ENCODE peak calls at places on chromosome 20, in nine cellular contexts. One of them, this sample, is unnamed.

GRCh38 chr20:4925842-4926530 is 75.3 kb downstream of the SLC23A2 start:
- DNase-seq in suprapubic skin: no peak
- DNase-seq in HFF-Myc: no peak
- DNase-seq in activated naive CD4-positive, alpha-beta T cell: no peak
- DNase-seq in HepG2: no peak
- DNase-seq in dorsolateral prefrontal cortex: no peak
- DNase-seq in GM23248: peak
- DNase-seq in Caki2: peak
- DNase-seq in stimulated activated CD4-positive, alpha-beta T cell treated with anti-CD3 and anti-CD28 coated beads, Interleukin-12 subunit alpha, Interleukin-12 subunit beta, amount 100 ng/mL, for 4 hours: no peak
- DNase-seq in this sample: no peak

GRCh38 chr20:63498950-63499332 is at the start of gene EEF1A2:
- DNase-seq in suprapubic skin: no peak
- DNase-seq in HFF-Myc: no peak
- DNase-seq in activated naive CD4-positive, alpha-beta T cell: peak
- DNase-seq in HepG2: no peak
- DNase-seq in dorsolateral prefrontal cortex: peak
- DNase-seq in GM23248: peak
- DNase-seq in Caki2: peak
- DNase-seq in stimulated activated CD4-positive, alpha-beta T cell treated with anti-CD3 and anti-CD28 coated beads, Interleukin-12 subunit alpha, Interleukin-12 subunit beta, amount 100 ng/mL, for 4 hours: peak
- DNase-seq in this sample: no peak

GRCh38 chr20:21357851-21358250 is 39.5 kb downstream of the NKX2-4 start:
- DNase-seq in suprapubic skin: no peak
- DNase-seq in HFF-Myc: no peak
- DNase-seq in activated naive CD4-positive, alpha-beta T cell: no peak
- DNase-seq in HepG2: peak
- DNase-seq in dorsolateral prefrontal cortex: no peak
- DNase-seq in GM23248: no peak
- DNase-seq in Caki2: peak
- DNase-seq in stimulated activated CD4-positive, alpha-beta T cell treated with anti-CD3 and anti-CD28 coated beads, Interleukin-12 subunit alpha, Interleukin-12 subunit beta, amount 100 ng/mL, for 4 hours: no peak
- DNase-seq in this sample: no peak

GRCh38 chr20:49435639-49436038 is 46.8 kb downstream of the KCNB1 start:
- DNase-seq in suprapubic skin: no peak
- DNase-seq in HFF-Myc: no peak
- DNase-seq in activated naive CD4-positive, alpha-beta T cell: no peak
- DNase-seq in HepG2: no peak
- DNase-seq in dorsolateral prefrontal cortex: no peak
- DNase-seq in GM23248: no peak
- DNase-seq in Caki2: no peak
- DNase-seq in stimulated activated CD4-positive, alpha-beta T cell treated with anti-CD3 and anti-CD28 coated beads, Interleukin-12 subunit alpha, Interleukin-12 subunit beta, amount 100 ng/mL, for 4 hours: no peak
- DNase-seq in this sample: no peak

GRCh38 chr20:62643521-62644043 is 1.3 kb downstream of the SLCO4A1 start:
- DNase-seq in suprapubic skin: no peak
- DNase-seq in HFF-Myc: no peak
- DNase-seq in activated naive CD4-positive, alpha-beta T cell: no peak
- DNase-seq in HepG2: no peak
- DNase-seq in dorsolateral prefrontal cortex: peak
- DNase-seq in GM23248: peak
- DNase-seq in Caki2: peak
- DNase-seq in stimulated activated CD4-positive, alpha-beta T cell treated with anti-CD3 and anti-CD28 coated beads, Interleukin-12 subunit alpha, Interleukin-12 subunit beta, amount 100 ng/mL, for 4 hours: no peak
- DNase-seq in this sample: no peak

GRCh38 chr20:49601153-49601924 is 33.4 kb upstream of the PTGIS start:
- DNase-seq in suprapubic skin: no peak
- DNase-seq in HFF-Myc: no peak
- DNase-seq in activated naive CD4-positive, alpha-beta T cell: no peak
- DNase-seq in HepG2: no peak
- DNase-seq in dorsolateral prefrontal cortex: no peak
- DNase-seq in GM23248: no peak
- DNase-seq in Caki2: no peak
- DNase-seq in stimulated activated CD4-positive, alpha-beta T cell treated with anti-CD3 and anti-CD28 coated beads, Interleukin-12 subunit alpha, Interleukin-12 subunit beta, amount 100 ng/mL, for 4 hours: no peak
- DNase-seq in this sample: no peak

GRCh38 chr20:17621229-17621968 is 51.5 kb downstream of the DSTN start:
- DNase-seq in suprapubic skin: no peak
- DNase-seq in HFF-Myc: no peak
- DNase-seq in activated naive CD4-positive, alpha-beta T cell: no peak
- DNase-seq in HepG2: no peak
- DNase-seq in dorsolateral prefrontal cortex: no peak
- DNase-seq in GM23248: no peak
- DNase-seq in Caki2: no peak
- DNase-seq in stimulated activated CD4-positive, alpha-beta T cell treated with anti-CD3 and anti-CD28 coated beads, Interleukin-12 subunit alpha, Interleukin-12 subunit beta, amount 100 ng/mL, for 4 hours: no peak
- DNase-seq in this sample: no peak

GRCh38 chr20:48010623-48011022 is 225.3 kb upstream of the SULF2 start:
- DNase-seq in suprapubic skin: no peak
- DNase-seq in HFF-Myc: no peak
- DNase-seq in activated naive CD4-positive, alpha-beta T cell: no peak
- DNase-seq in HepG2: no peak
- DNase-seq in dorsolateral prefrontal cortex: no peak
- DNase-seq in GM23248: no peak
- DNase-seq in Caki2: no peak
- DNase-seq in stimulated activated CD4-positive, alpha-beta T cell treated with anti-CD3 and anti-CD28 coated beads, Interleukin-12 subunit alpha, Interleukin-12 subunit beta, amount 100 ng/mL, for 4 hours: no peak
- DNase-seq in this sample: no peak

GRCh38 chr20:38246357-38247165 is 14.0 kb downstream of the KIAA1755 start:
- DNase-seq in suprapubic skin: no peak
- DNase-seq in HFF-Myc: no peak
- DNase-seq in activated naive CD4-positive, alpha-beta T cell: no peak
- DNase-seq in HepG2: no peak
- DNase-seq in dorsolateral prefrontal cortex: peak
- DNase-seq in GM23248: no peak
- DNase-seq in Caki2: no peak
- DNase-seq in stimulated activated CD4-positive, alpha-beta T cell treated with anti-CD3 and anti-CD28 coated beads, Interleukin-12 subunit alpha, Interleukin-12 subunit beta, amount 100 ng/mL, for 4 hours: no peak
- DNase-seq in this sample: peak

GRCh38 chr20:24871429-24872213 is 77.4 kb upstream of the CST7 start:
- DNase-seq in suprapubic skin: no peak
- DNase-seq in HFF-Myc: no peak
- DNase-seq in activated naive CD4-positive, alpha-beta T cell: no peak
- DNase-seq in HepG2: no peak
- DNase-seq in dorsolateral prefrontal cortex: no peak
- DNase-seq in GM23248: no peak
- DNase-seq in Caki2: no peak
- DNase-seq in stimulated activated CD4-positive, alpha-beta T cell treated with anti-CD3 and anti-CD28 coated beads, Interleukin-12 subunit alpha, Interleukin-12 subunit beta, amount 100 ng/mL, for 4 hours: no peak
- DNase-seq in this sample: no peak

GRCh38 chr20:14477125-14477524 is 139.7 kb upstream of the FLRT3 start:
- DNase-seq in suprapubic skin: no peak
- DNase-seq in HFF-Myc: no peak
- DNase-seq in activated naive CD4-positive, alpha-beta T cell: no peak
- DNase-seq in HepG2: no peak
- DNase-seq in dorsolateral prefrontal cortex: no peak
- DNase-seq in GM23248: peak
- DNase-seq in Caki2: peak
- DNase-seq in stimulated activated CD4-positive, alpha-beta T cell treated with anti-CD3 and anti-CD28 coated beads, Interleukin-12 subunit alpha, Interleukin-12 subunit beta, amount 100 ng/mL, for 4 hours: no peak
- DNase-seq in this sample: no peak

GRCh38 chr20:22227301-22227700 is 357.1 kb downstream of the FOXA2 start:
- DNase-seq in suprapubic skin: no peak
- DNase-seq in HFF-Myc: no peak
- DNase-seq in activated naive CD4-positive, alpha-beta T cell: no peak
- DNase-seq in HepG2: no peak
- DNase-seq in dorsolateral prefrontal cortex: no peak
- DNase-seq in GM23248: peak
- DNase-seq in Caki2: no peak
- DNase-seq in stimulated activated CD4-positive, alpha-beta T cell treated with anti-CD3 and anti-CD28 coated beads, Interleukin-12 subunit alpha, Interleukin-12 subunit beta, amount 100 ng/mL, for 4 hours: no peak
- DNase-seq in this sample: no peak

GRCh38 chr20:57526067-57526884 is 1.3 kb upstream of the CTCFL start:
- DNase-seq in suprapubic skin: no peak
- DNase-seq in HFF-Myc: no peak
- DNase-seq in activated naive CD4-positive, alpha-beta T cell: peak
- DNase-seq in HepG2: peak
- DNase-seq in dorsolateral prefrontal cortex: no peak
- DNase-seq in GM23248: no peak
- DNase-seq in Caki2: no peak
- DNase-seq in stimulated activated CD4-positive, alpha-beta T cell treated with anti-CD3 and anti-CD28 coated beads, Interleukin-12 subunit alpha, Interleukin-12 subunit beta, amount 100 ng/mL, for 4 hours: no peak
- DNase-seq in this sample: no peak

GRCh38 chr20:56940466-56940865 is 311.4 kb downstream of the TFAP2C start:
- DNase-seq in suprapubic skin: no peak
- DNase-seq in HFF-Myc: no peak
- DNase-seq in activated naive CD4-positive, alpha-beta T cell: no peak
- DNase-seq in HepG2: no peak
- DNase-seq in dorsolateral prefrontal cortex: no peak
- DNase-seq in GM23248: no peak
- DNase-seq in Caki2: no peak
- DNase-seq in stimulated activated CD4-positive, alpha-beta T cell treated with anti-CD3 and anti-CD28 coated beads, Interleukin-12 subunit alpha, Interleukin-12 subunit beta, amount 100 ng/mL, for 4 hours: no peak
- DNase-seq in this sample: no peak

GRCh38 chr20:63134201-63134612 is 81.7 kb downstream of the YTHDF1 start:
- DNase-seq in suprapubic skin: peak
- DNase-seq in HFF-Myc: no peak
- DNase-seq in activated naive CD4-positive, alpha-beta T cell: no peak
- DNase-seq in HepG2: no peak
- DNase-seq in dorsolateral prefrontal cortex: peak
- DNase-seq in GM23248: no peak
- DNase-seq in Caki2: peak
- DNase-seq in stimulated activated CD4-positive, alpha-beta T cell treated with anti-CD3 and anti-CD28 coated beads, Interleukin-12 subunit alpha, Interleukin-12 subunit beta, amount 100 ng/mL, for 4 hours: no peak
- DNase-seq in this sample: no peak

GRCh38 chr20:33291830-33292355 is 8.9 kb downstream of the BPIFB1 start:
- DNase-seq in suprapubic skin: no peak
- DNase-seq in HFF-Myc: no peak
- DNase-seq in activated naive CD4-positive, alpha-beta T cell: peak
- DNase-seq in HepG2: peak
- DNase-seq in dorsolateral prefrontal cortex: no peak
- DNase-seq in GM23248: peak
- DNase-seq in Caki2: peak
- DNase-seq in stimulated activated CD4-positive, alpha-beta T cell treated with anti-CD3 and anti-CD28 coated beads, Interleukin-12 subunit alpha, Interleukin-12 subunit beta, amount 100 ng/mL, for 4 hours: peak
- DNase-seq in this sample: peak

GRCh38 chr20:58293453-58293852 is 16.1 kb upstream of the RAB22A start:
- DNase-seq in suprapubic skin: no peak
- DNase-seq in HFF-Myc: no peak
- DNase-seq in activated naive CD4-positive, alpha-beta T cell: no peak
- DNase-seq in HepG2: peak
- DNase-seq in dorsolateral prefrontal cortex: no peak
- DNase-seq in GM23248: no peak
- DNase-seq in Caki2: peak
- DNase-seq in stimulated activated CD4-positive, alpha-beta T cell treated with anti-CD3 and anti-CD28 coated beads, Interleukin-12 subunit alpha, Interleukin-12 subunit beta, amount 100 ng/mL, for 4 hours: no peak
- DNase-seq in this sample: no peak

GRCh38 chr20:49103647-49104364 is 57.7 kb downstream of the CSE1L start:
- DNase-seq in suprapubic skin: no peak
- DNase-seq in HFF-Myc: no peak
- DNase-seq in activated naive CD4-positive, alpha-beta T cell: no peak
- DNase-seq in HepG2: no peak
- DNase-seq in dorsolateral prefrontal cortex: no peak
- DNase-seq in GM23248: no peak
- DNase-seq in Caki2: no peak
- DNase-seq in stimulated activated CD4-positive, alpha-beta T cell treated with anti-CD3 and anti-CD28 coated beads, Interleukin-12 subunit alpha, Interleukin-12 subunit beta, amount 100 ng/mL, for 4 hours: no peak
- DNase-seq in this sample: no peak

GRCh38 chr20:20737158-20737557 is 24.7 kb upstream of the RALGAPA2 start:
- DNase-seq in suprapubic skin: no peak
- DNase-seq in HFF-Myc: no peak
- DNase-seq in activated naive CD4-positive, alpha-beta T cell: no peak
- DNase-seq in HepG2: no peak
- DNase-seq in dorsolateral prefrontal cortex: no peak
- DNase-seq in GM23248: no peak
- DNase-seq in Caki2: no peak
- DNase-seq in stimulated activated CD4-positive, alpha-beta T cell treated with anti-CD3 and anti-CD28 coated beads, Interleukin-12 subunit alpha, Interleukin-12 subunit beta, amount 100 ng/mL, for 4 hours: no peak
- DNase-seq in this sample: no peak

GRCh38 chr20:16701296-16701695 is 28.5 kb upstream of the SNRPB2 start:
- DNase-seq in suprapubic skin: no peak
- DNase-seq in HFF-Myc: no peak
- DNase-seq in activated naive CD4-positive, alpha-beta T cell: no peak
- DNase-seq in HepG2: peak
- DNase-seq in dorsolateral prefrontal cortex: no peak
- DNase-seq in GM23248: peak
- DNase-seq in Caki2: no peak
- DNase-seq in stimulated activated CD4-positive, alpha-beta T cell treated with anti-CD3 and anti-CD28 coated beads, Interleukin-12 subunit alpha, Interleukin-12 subunit beta, amount 100 ng/mL, for 4 hours: no peak
- DNase-seq in this sample: no peak

GRCh38 chr20:10427060-10427692 is 6.8 kb downstream of the MKKS start:
- DNase-seq in suprapubic skin: no peak
- DNase-seq in HFF-Myc: no peak
- DNase-seq in activated naive CD4-positive, alpha-beta T cell: peak
- DNase-seq in HepG2: peak
- DNase-seq in dorsolateral prefrontal cortex: peak
- DNase-seq in GM23248: peak
- DNase-seq in Caki2: peak
- DNase-seq in stimulated activated CD4-positive, alpha-beta T cell treated with anti-CD3 and anti-CD28 coated beads, Interleukin-12 subunit alpha, Interleukin-12 subunit beta, amount 100 ng/mL, for 4 hours: peak
- DNase-seq in this sample: no peak

GRCh38 chr20:3800878-3801260 is 4.8 kb downstream of the CDC25B start:
- DNase-seq in suprapubic skin: no peak
- DNase-seq in HFF-Myc: no peak
- DNase-seq in activated naive CD4-positive, alpha-beta T cell: no peak
- DNase-seq in HepG2: no peak
- DNase-seq in dorsolateral prefrontal cortex: no peak
- DNase-seq in GM23248: no peak
- DNase-seq in Caki2: no peak
- DNase-seq in stimulated activated CD4-positive, alpha-beta T cell treated with anti-CD3 and anti-CD28 coated beads, Interleukin-12 subunit alpha, Interleukin-12 subunit beta, amount 100 ng/mL, for 4 hours: no peak
- DNase-seq in this sample: no peak

GRCh38 chr20:1838479-1839279 is 56.5 kb upstream of the SIRPA start:
- DNase-seq in suprapubic skin: no peak
- DNase-seq in HFF-Myc: no peak
- DNase-seq in activated naive CD4-positive, alpha-beta T cell: no peak
- DNase-seq in HepG2: no peak
- DNase-seq in dorsolateral prefrontal cortex: peak
- DNase-seq in GM23248: no peak
- DNase-seq in Caki2: no peak
- DNase-seq in stimulated activated CD4-positive, alpha-beta T cell treated with anti-CD3 and anti-CD28 coated beads, Interleukin-12 subunit alpha, Interleukin-12 subunit beta, amount 100 ng/mL, for 4 hours: no peak
- DNase-seq in this sample: peak

GRCh38 chr20:46683939-46684750 is 5.1 kb downstream of the TP53RK start:
- DNase-seq in suprapubic skin: peak
- DNase-seq in HFF-Myc: peak
- DNase-seq in activated naive CD4-positive, alpha-beta T cell: no peak
- DNase-seq in HepG2: no peak
- DNase-seq in dorsolateral prefrontal cortex: no peak
- DNase-seq in GM23248: peak
- DNase-seq in Caki2: peak
- DNase-seq in stimulated activated CD4-positive, alpha-beta T cell treated with anti-CD3 and anti-CD28 coated beads, Interleukin-12 subunit alpha, Interleukin-12 subunit beta, amount 100 ng/mL, for 4 hours: no peak
- DNase-seq in this sample: no peak

GRCh38 chr20:38165089-38165965 is at the start of gene TGM2:
- DNase-seq in suprapubic skin: no peak
- DNase-seq in HFF-Myc: no peak
- DNase-seq in activated naive CD4-positive, alpha-beta T cell: no peak
- DNase-seq in HepG2: peak
- DNase-seq in dorsolateral prefrontal cortex: no peak
- DNase-seq in GM23248: peak
- DNase-seq in Caki2: peak
- DNase-seq in stimulated activated CD4-positive, alpha-beta T cell treated with anti-CD3 and anti-CD28 coated beads, Interleukin-12 subunit alpha, Interleukin-12 subunit beta, amount 100 ng/mL, for 4 hours: peak
- DNase-seq in this sample: no peak

GRCh38 chr20:35539756-35540212 is 2.1 kb upstream of the ERGIC3 start:
- DNase-seq in suprapubic skin: no peak
- DNase-seq in HFF-Myc: no peak
- DNase-seq in activated naive CD4-positive, alpha-beta T cell: no peak
- DNase-seq in HepG2: peak
- DNase-seq in dorsolateral prefrontal cortex: no peak
- DNase-seq in GM23248: no peak
- DNase-seq in Caki2: no peak
- DNase-seq in stimulated activated CD4-positive, alpha-beta T cell treated with anti-CD3 and anti-CD28 coated beads, Interleukin-12 subunit alpha, Interleukin-12 subunit beta, amount 100 ng/mL, for 4 hours: no peak
- DNase-seq in this sample: no peak

GRCh38 chr20:37362821-37363220 is 16.9 kb downstream of the SRC start:
- DNase-seq in suprapubic skin: no peak
- DNase-seq in HFF-Myc: no peak
- DNase-seq in activated naive CD4-positive, alpha-beta T cell: no peak
- DNase-seq in HepG2: no peak
- DNase-seq in dorsolateral prefrontal cortex: no peak
- DNase-seq in GM23248: no peak
- DNase-seq in Caki2: no peak
- DNase-seq in stimulated activated CD4-positive, alpha-beta T cell treated with anti-CD3 and anti-CD28 coated beads, Interleukin-12 subunit alpha, Interleukin-12 subunit beta, amount 100 ng/mL, for 4 hours: no peak
- DNase-seq in this sample: no peak

GRCh38 chr20:48739395-48740268 is 88.2 kb downstream of the PREX1 start:
- DNase-seq in suprapubic skin: no peak
- DNase-seq in HFF-Myc: no peak
- DNase-seq in activated naive CD4-positive, alpha-beta T cell: no peak
- DNase-seq in HepG2: no peak
- DNase-seq in dorsolateral prefrontal cortex: no peak
- DNase-seq in GM23248: peak
- DNase-seq in Caki2: no peak
- DNase-seq in stimulated activated CD4-positive, alpha-beta T cell treated with anti-CD3 and anti-CD28 coated beads, Interleukin-12 subunit alpha, Interleukin-12 subunit beta, amount 100 ng/mL, for 4 hours: no peak
- DNase-seq in this sample: no peak

GRCh38 chr20:57263767-57264150 is 2.7 kb downstream of the BMP7 start:
- DNase-seq in suprapubic skin: no peak
- DNase-seq in HFF-Myc: no peak
- DNase-seq in activated naive CD4-positive, alpha-beta T cell: no peak
- DNase-seq in HepG2: no peak
- DNase-seq in dorsolateral prefrontal cortex: no peak
- DNase-seq in GM23248: no peak
- DNase-seq in Caki2: no peak
- DNase-seq in stimulated activated CD4-positive, alpha-beta T cell treated with anti-CD3 and anti-CD28 coated beads, Interleukin-12 subunit alpha, Interleukin-12 subunit beta, amount 100 ng/mL, for 4 hours: no peak
- DNase-seq in this sample: no peak

GRCh38 chr20:61437280-61438206 is 185.5 kb downstream of the CDH4 start:
- DNase-seq in suprapubic skin: no peak
- DNase-seq in HFF-Myc: no peak
- DNase-seq in activated naive CD4-positive, alpha-beta T cell: no peak
- DNase-seq in HepG2: no peak
- DNase-seq in dorsolateral prefrontal cortex: peak
- DNase-seq in GM23248: peak
- DNase-seq in Caki2: no peak
- DNase-seq in stimulated activated CD4-positive, alpha-beta T cell treated with anti-CD3 and anti-CD28 coated beads, Interleukin-12 subunit alpha, Interleukin-12 subunit beta, amount 100 ng/mL, for 4 hours: no peak
- DNase-seq in this sample: no peak

GRCh38 chr20:52082612-52083011 is 109.0 kb downstream of the ZFP64 start:
- DNase-seq in suprapubic skin: no peak
- DNase-seq in HFF-Myc: no peak
- DNase-seq in activated naive CD4-positive, alpha-beta T cell: no peak
- DNase-seq in HepG2: no peak
- DNase-seq in dorsolateral prefrontal cortex: no peak
- DNase-seq in GM23248: peak
- DNase-seq in Caki2: no peak
- DNase-seq in stimulated activated CD4-positive, alpha-beta T cell treated with anti-CD3 and anti-CD28 coated beads, Interleukin-12 subunit alpha, Interleukin-12 subunit beta, amount 100 ng/mL, for 4 hours: no peak
- DNase-seq in this sample: no peak

This sample was measured in caudate nucleus.